ENCODE peak calls at places on chromosome 5, in eight cellular contexts. A, H, T, C, S, E, L and X are unnamed samples. For H3K4me1, the result is how much of the 10 kb centered on the place peaks cover.

GRCh38 chr5:143923634-143924265 is 111.8 kb downstream of the HMHB1 start:
- DNase-seq in S (no peak), C (no peak), A (peak), T (no peak), E (no peak), H (no peak), L (no peak), X (peak)

GRCh38 chr5:170355601-170356098 is 33.5 kb downstream of the KCNMB1 start:
- DNase-seq in L (peak), H (no peak), E (peak), T (peak), A (no peak), C (no peak), S (peak), X (no peak)

GRCh38 chr5:78659714-78660113 is 11.1 kb upstream of the LHFPL2 start:
- DNase-seq in E (no peak), S (peak), H (no peak), L (no peak), T (no peak), C (no peak), A (peak), X (no peak)

GRCh38 chr5:180049357-180049673 is 22.2 kb downstream of the RNF130 start:
- DNase-seq in L (no peak), T (no peak), C (no peak), S (no peak), A (no peak), H (no peak), E (no peak), X (no peak)

GRCh38 chr5:68464424-68464823 is 248.9 kb downstream of the PIK3R1 start:
- DNase-seq in E (no peak), T (no peak), A (peak), H (no peak), S (no peak), L (no peak), C (no peak), X (peak)

GRCh38 chr5:116305899-116306298 is 221.1 kb downstream of the COMMD10 start:
- DNase-seq in L (no peak), A (no peak), C (no peak), S (no peak), H (no peak), E (no peak), T (no peak), X (no peak)

GRCh38 chr5:142215915-142216681 is 107.5 kb downstream of the NDFIP1 start:
- DNase-seq in H (peak), C (peak), T (peak), E (peak), A (peak), L (peak), S (peak), X (peak)

GRCh38 chr5:114473541-114473940 is 111.7 kb downstream of the KCNN2 start:
- DNase-seq in S (peak), L (no peak), C (no peak), T (no peak), A (no peak), H (no peak), E (no peak), X (peak)

GRCh38 chr5:54897001-54897400 is 88.4 kb downstream of the ESM1 start:
- DNase-seq in L (no peak), E (no peak), A (no peak), H (no peak), T (no peak), C (no peak), S (no peak), X (no peak)

GRCh38 chr5:28542968-28543367 is 1504.6 kb upstream of the CDH9 start:
- DNase-seq in S (no peak), E (no peak), T (no peak), H (no peak), L (no peak), A (peak), C (no peak), X (peak)

GRCh38 chr5:45694255-45694834 is 1.8 kb downstream of the HCN1 start:
- DNase-seq in E (no peak), C (no peak), T (no peak), S (no peak), H (no peak), A (no peak), L (no peak), X (peak)

GRCh38 chr5:68332546-68332945 is 117.0 kb downstream of the PIK3R1 start:
- DNase-seq in E (no peak), C (no peak), T (no peak), A (no peak), H (no peak), L (no peak), S (no peak), X (peak)

GRCh38 chr5:94916619-94917018 is 298.1 kb downstream of the SLF1 start:
- DNase-seq in E (no peak), A (no peak), S (no peak), T (no peak), C (no peak), H (no peak), L (no peak), X (peak)

GRCh38 chr5:75610201-75610600 is 1.1 kb upstream of the ANKDD1B start:
- DNase-seq in E (no peak), C (no peak), T (no peak), L (no peak), H (no peak), S (no peak), A (no peak), X (peak)

GRCh38 chr5:80204808-80205614 is 50.8 kb downstream of the SERINC5 start:
- DNase-seq in L (no peak), H (no peak), T (no peak), S (peak), C (no peak), A (peak), E (peak), X (no peak)

GRCh38 chr5:3734621-3735020 is 139.0 kb downstream of the IRX1 start:
- DNase-seq in H (no peak), C (no peak), S (no peak), T (no peak), L (no peak), A (no peak), E (no peak), X (no peak)

GRCh38 chr5:127386557-127386956 is 96.0 kb downstream of the MEGF10 start:
- DNase-seq in L (no peak), C (no peak), E (no peak), A (peak), H (no peak), S (no peak), T (no peak), X (peak)

GRCh38 chr5:107870984-107871383 is 200.2 kb upstream of the EFNA5 start:
- DNase-seq in A (no peak), C (no peak), E (no peak), T (no peak), H (no peak), L (no peak), S (no peak), X (no peak)

GRCh38 chr5:65213921-65214525 is 267.7 kb downstream of the ADAMTS6 start:
- DNase-seq in T (no peak), A (no peak), S (no peak), E (no peak), H (peak), C (no peak), L (no peak), X (peak)

GRCh38 chr5:59241119-59241518 is 652.4 kb downstream of the PDE4D start:
- DNase-seq in H (no peak), T (no peak), A (no peak), C (no peak), E (no peak), L (no peak), S (no peak), X (no peak)

GRCh38 chr5:79225441-79225840 is 10.5 kb upstream of the JMY start:
- DNase-seq in T (no peak), H (no peak), E (no peak), C (no peak), L (no peak), S (no peak), A (no peak), X (no peak)

GRCh38 chr5:58950224-58950623 is 367.3 kb downstream of the RAB3C start:
- DNase-seq in L (no peak), C (no peak), T (no peak), E (no peak), H (no peak), A (no peak), S (no peak), X (no peak)

DNA sequence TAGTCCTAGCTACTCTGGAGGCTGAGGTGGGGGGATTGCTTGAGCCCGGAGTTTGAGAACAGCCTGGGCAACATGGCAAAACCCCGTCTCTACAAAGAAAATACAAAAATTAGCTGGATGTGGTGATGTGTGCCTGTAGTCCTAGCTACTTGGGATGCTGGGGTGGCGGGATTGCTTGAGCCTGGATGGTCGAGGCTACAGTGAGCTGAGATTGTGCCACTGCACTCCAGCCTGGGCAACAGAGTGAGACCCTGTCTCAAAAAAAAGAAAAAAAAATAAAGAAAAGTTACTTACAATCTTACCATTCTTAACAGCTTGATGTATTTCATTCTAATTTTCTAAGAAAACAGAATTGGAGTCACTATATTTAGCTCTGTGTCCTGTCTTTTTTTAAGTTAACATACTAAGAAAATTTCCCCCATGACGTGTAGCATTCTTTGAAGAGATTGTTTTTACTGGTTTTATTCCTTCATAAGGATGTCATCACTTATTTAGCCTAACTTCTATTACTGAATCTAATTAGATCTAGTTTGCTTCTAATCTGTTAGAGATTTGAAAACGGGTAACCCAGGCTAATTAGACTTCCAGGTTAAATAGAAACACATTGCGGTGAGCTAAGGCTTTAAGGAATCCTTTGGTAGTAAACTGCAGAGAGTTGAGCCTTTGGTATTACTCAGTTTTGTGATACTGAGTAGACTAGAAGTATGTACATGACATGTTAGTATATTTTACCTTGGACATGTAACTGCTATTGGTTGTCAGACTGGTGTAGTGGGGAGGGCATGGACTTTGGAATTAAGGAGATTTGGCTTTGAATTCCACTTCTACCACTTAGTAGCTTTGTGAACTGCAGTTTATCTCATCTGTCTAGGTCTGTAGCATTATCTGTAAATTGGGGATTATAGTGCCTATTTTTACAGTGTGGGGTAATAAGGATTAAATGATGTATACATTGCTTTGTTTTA is 24.0 kb downstream of the HSPA4 start:
- DNase-seq in H (no peak), A (no peak), T (no peak), C (no peak), E (no peak), L (no peak), S (no peak), X (no peak)
- H3K27ac ChIP-seq in H (no peak), A (peak), T (no peak), C (peak), E (no peak), L (no peak), S (no peak), X (no peak)

GRCh38 chr5:97096096-97096648 is 46.2 kb downstream of the LIX1 start:
- DNase-seq in C (no peak), S (no peak), A (peak), T (no peak), E (no peak), H (no peak), L (no peak), X (no peak)

GRCh38 chr5:97100486-97100885 is 41.9 kb downstream of the LIX1 start:
- DNase-seq in S (no peak), E (no peak), L (no peak), H (no peak), C (no peak), T (no peak), A (peak), X (no peak)

GRCh38 chr5:97097348-97098220 is 44.8 kb downstream of the LIX1 start:
- DNase-seq in T (no peak), A (no peak), H (no peak), S (no peak), L (no peak), C (no peak), E (no peak), X (no peak)

GRCh38 chr5:97101189-97101910 is 41.1 kb downstream of the LIX1 start:
- DNase-seq in E (no peak), L (no peak), C (no peak), T (no peak), S (no peak), H (no peak), A (peak), X (no peak)

DNA sequence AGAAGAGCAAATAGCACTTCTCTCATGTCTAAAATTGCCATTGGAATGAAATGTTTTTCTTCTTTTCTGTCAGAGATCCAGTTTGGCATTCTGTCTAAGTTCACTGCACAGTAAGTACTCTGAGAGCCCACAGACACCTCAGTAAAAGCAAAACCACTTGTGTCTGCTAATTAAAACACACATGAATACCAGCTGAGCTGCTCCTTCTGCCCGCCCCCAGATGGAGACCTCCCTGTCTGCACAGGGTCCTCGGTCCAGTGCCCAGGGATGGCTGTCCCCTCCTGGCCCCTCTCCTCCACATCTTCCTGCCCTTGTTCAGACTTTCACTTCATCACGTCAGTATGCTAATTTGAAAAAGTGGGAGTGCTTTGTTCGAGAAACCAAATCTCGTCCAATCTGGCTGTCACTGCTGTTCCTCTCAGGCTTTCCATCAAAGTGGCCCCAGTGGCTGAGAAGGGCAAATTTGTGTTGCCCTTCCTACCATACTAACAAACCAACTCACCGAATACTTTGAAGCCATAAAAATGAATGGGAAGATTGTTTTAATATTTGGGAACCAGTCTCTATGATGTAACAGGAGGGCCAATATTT is 43.5 kb downstream of the LIX1 start:
- DNase-seq in E (no peak), C (no peak), S (no peak), T (no peak), H (no peak), A (no peak), L (no peak), X (no peak)
- H3K4me3 ChIP-seq in E (peak), C (peak), S (no peak), T (no peak), H (no peak), A (no peak), L (no peak), X (no peak)

GRCh38 chr5:148834689-148835088 is 8.3 kb downstream of the ADRB2 start:
- DNase-seq in S (no peak), C (no peak), L (no peak), A (no peak), T (no peak), E (no peak), H (no peak), X (no peak)
- H3K4me1 ChIP-seq in S (under half), C (under half), L (half or more), A (under half), T (under half), E (under half), H (under half), X (half or more)

DNA sequence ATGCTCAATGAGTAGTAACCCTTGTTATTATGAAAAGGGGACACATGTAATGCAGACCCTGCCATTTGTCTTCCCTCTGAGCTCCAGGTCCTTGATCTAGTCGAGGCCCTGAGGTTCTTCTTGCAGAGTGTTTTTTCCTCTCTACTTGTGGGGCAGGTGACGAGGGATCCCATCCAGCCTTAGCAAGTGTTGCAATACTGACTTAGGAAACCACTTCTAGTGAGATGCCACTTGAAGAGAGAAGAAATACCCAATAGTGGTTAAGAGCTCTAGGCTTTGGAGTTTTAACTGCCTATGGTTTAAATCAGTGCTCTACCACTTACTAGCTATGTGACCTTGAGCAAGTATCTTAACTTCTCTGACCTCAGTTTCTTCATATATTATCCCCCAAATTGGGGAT is 10.2 kb downstream of the PPARGC1B start:
- DNase-seq in H (no peak), L (no peak), C (no peak), E (no peak), A (no peak), T (no peak), S (no peak), X (no peak)
- H3K27ac ChIP-seq in H (no peak), L (no peak), C (no peak), E (no peak), A (no peak), T (no peak), S (no peak), X (no peak)

GRCh38 chr5:132742158-132742557 is 4.8 kb upstream of the KIF3A start:
- DNase-seq in A (no peak), E (no peak), L (no peak), H (no peak), T (no peak), S (no peak), C (no peak), X (no peak)

GRCh38 chr5:132736853-132737833 is at the start of gene KIF3A:
- DNase-seq in S (peak), C (peak), T (peak), E (peak), A (peak), H (peak), L (peak), X (peak)

GRCh38 chr5:132739232-132739631 is 1.9 kb upstream of the KIF3A start:
- DNase-seq in H (no peak), S (no peak), A (no peak), C (no peak), L (no peak), T (no peak), E (no peak), X (no peak)

GRCh38 chr5:132734687-132735086 is 2.7 kb downstream of the KIF3A start:
- DNase-seq in T (no peak), S (no peak), C (no peak), L (no peak), H (no peak), E (no peak), A (no peak), X (no peak)

DNA sequence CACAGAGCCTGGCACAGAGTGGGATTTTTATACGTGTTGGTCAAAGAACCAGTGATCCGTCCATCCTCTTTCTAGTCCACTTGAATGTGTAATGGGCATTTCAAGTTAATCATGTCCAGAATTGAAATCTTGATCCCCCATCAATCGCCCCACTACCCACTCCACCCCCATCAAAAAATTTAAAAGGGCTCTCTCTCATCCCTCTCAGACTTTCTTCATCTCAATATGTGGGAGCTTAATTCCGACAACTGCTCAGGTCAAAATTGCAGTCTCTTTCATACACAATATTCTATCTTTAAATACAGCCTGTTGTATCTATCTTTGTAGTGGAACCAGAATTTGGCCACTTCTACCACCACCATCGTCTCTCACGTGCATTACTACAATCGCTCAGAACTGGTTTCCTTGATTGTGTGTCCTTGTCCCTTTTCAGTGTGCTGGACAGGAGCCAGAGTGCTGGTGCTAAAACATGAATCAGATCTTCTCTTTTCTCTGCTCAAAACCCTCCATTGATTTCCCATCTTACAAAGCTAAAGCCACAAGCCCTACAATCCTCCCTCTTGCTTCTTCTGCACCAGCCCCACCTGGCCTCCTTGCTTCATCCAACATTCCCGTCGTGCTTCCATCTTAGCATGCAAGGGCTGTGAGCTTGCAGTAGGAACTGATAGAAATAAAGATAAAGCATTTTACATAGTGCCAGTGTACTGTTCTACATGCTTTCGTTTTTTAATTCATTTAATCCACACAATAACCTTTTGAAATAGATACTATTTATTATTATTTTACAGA is 830 bp upstream of the KIF3A start:
- DNase-seq in S (no peak), T (no peak), L (no peak), E (no peak), H (no peak), C (no peak), A (no peak), X (no peak)
- H3K4me3 ChIP-seq in S (no peak), T (peak), L (peak), E (peak), H (peak), C (peak), A (peak), X (peak)

GRCh38 chr5:132489051-132489770 is 1.4 kb downstream of the IRF1 start:
- DNase-seq in H (no peak), E (no peak), A (no peak), L (no peak), C (no peak), S (peak), T (peak), X (no peak)
- H3K4me1 ChIP-seq in H (under half), E (half or more), A (under half), L (half or more), C (under half), S (under half), T (half or more), X (under half)

GRCh38 chr5:101942321-101942882 is 353.7 kb downstream of the SLCO4C1 start:
- DNase-seq in T (no peak), L (no peak), H (peak), C (no peak), E (no peak), S (peak), A (no peak), X (peak)
- H3K27ac ChIP-seq in T (no peak), L (no peak), H (no peak), C (no peak), E (no peak), S (no peak), A (no peak), X (no peak)

DNA sequence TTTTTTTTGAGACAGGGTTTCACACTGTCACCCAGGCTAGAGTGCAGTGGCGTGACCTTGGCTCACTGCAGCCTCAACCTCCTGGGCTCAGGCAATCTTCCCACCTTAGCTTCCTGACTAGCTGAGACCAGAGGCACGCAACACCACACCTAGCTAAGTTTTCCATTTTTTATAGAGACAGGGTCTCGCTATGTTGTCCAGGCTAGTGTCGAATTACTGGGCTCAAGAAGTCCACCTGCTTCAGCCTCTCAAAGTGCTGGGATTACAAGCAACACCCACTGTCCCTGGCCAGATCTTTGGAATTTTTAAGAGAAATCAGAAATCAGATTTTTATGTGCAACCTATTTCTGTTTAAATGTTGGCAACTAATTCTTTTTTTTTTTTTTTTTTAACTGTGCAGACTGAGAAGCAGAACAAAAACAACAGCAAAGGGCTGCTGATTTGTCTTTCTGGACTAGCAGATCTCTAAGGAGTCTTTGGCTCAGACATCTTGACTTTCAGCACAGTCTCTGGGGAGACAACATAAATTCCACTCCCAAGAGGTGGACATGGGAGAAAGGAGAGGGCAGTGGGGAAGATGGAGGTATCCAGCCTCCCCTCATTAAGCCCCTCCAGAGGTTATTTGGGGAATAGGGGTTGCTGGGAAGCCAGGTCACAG is 54.4 kb upstream of the FABP6 start:
- DNase-seq in T (no peak), S (no peak), C (no peak), A (no peak), L (no peak), H (no peak), E (no peak), X (no peak)
- H3K4me3 ChIP-seq in T (no peak), S (no peak), C (peak), A (no peak), L (no peak), H (no peak), E (no peak), X (no peak)